ENCODE peak calls at places on chromosomes 5 and 9, in seven cellular contexts. One of them, this sample, is unnamed.
A peak's percentile ranks its signal among the peaks of the same experiment; 100 is the strongest.

GRCh38 chr5:111747336-111747735 is 9.7 kb downstream of the NREP start:
- DNase-seq in KBM-7: no peak
- DNase-seq in kidney: no peak
- DNase-seq in cardiac muscle cell: no peak
- DNase-seq in lower leg skin: no peak
- DNase-seq in GOT3: no peak
- DNase-seq in sciatic nerve: no peak
- DNase-seq in this sample: no peak

GRCh38 chr5:4019841-4020240 is 424.2 kb downstream of the IRX1 start:
- DNase-seq in sciatic nerve: no peak
- DNase-seq in lower leg skin: peak; percentile 19
- DNase-seq in GOT3: no peak
- DNase-seq in kidney: no peak
- DNase-seq in cardiac muscle cell: no peak
- DNase-seq in KBM-7: no peak
- DNase-seq in this sample: no peak

GRCh38 chr5:175590471-175590881 is 67.4 kb upstream of the HRH2 start:
- DNase-seq in kidney: no peak
- DNase-seq in lower leg skin: no peak
- DNase-seq in GOT3: no peak
- DNase-seq in sciatic nerve: no peak
- DNase-seq in KBM-7: peak; percentile 63
- DNase-seq in cardiac muscle cell: no peak
- DNase-seq in this sample: no peak

GRCh38 chr9:132670816-132671371 is 630 bp downstream of the GTF3C4 start:
- DNase-seq in GOT3: no peak
- DNase-seq in cardiac muscle cell: peak; percentile 23
- DNase-seq in kidney: peak; percentile 71
- DNase-seq in KBM-7: peak; percentile 51
- DNase-seq in lower leg skin: peak; percentile 20
- DNase-seq in sciatic nerve: no peak
- DNase-seq in this sample: peak; percentile 42

GRCh38 chr5:76548525-76549229 is 74.5 kb downstream of the F2RL2 start:
- DNase-seq in cardiac muscle cell: no peak
- DNase-seq in kidney: no peak
- DNase-seq in KBM-7: no peak
- DNase-seq in GOT3: no peak
- DNase-seq in sciatic nerve: no peak
- DNase-seq in lower leg skin: no peak
- DNase-seq in this sample: no peak

GRCh38 chr5:172385661-172386187 is 68.6 kb downstream of the SH3PXD2B start:
- DNase-seq in sciatic nerve: no peak
- DNase-seq in KBM-7: no peak
- DNase-seq in kidney: no peak
- DNase-seq in lower leg skin: no peak
- DNase-seq in GOT3: no peak
- DNase-seq in cardiac muscle cell: no peak
- DNase-seq in this sample: no peak

GRCh38 chr9:110217656-110218099 is 9.7 kb upstream of the C9orf152 start:
- DNase-seq in cardiac muscle cell: peak; percentile 45
- DNase-seq in sciatic nerve: no peak
- DNase-seq in KBM-7: peak; percentile 70
- DNase-seq in GOT3: no peak
- DNase-seq in kidney: no peak
- DNase-seq in lower leg skin: no peak
- DNase-seq in this sample: no peak

GRCh38 chr9:68750786-68751185 is 45.7 kb downstream of the PIP5K1B start:
- DNase-seq in sciatic nerve: no peak
- DNase-seq in cardiac muscle cell: no peak
- DNase-seq in lower leg skin: no peak
- DNase-seq in KBM-7: no peak
- DNase-seq in kidney: no peak
- DNase-seq in GOT3: no peak
- DNase-seq in this sample: no peak

GRCh38 chr5:42648036-42648435 is 108.6 kb upstream of the CCDC152 start:
- DNase-seq in kidney: no peak
- DNase-seq in lower leg skin: no peak
- DNase-seq in KBM-7: no peak
- DNase-seq in GOT3: no peak
- DNase-seq in cardiac muscle cell: no peak
- DNase-seq in sciatic nerve: no peak
- DNase-seq in this sample: no peak

GRCh38 chr9:16344343-16344742 is 526.1 kb downstream of the BNC2 start:
- DNase-seq in sciatic nerve: no peak
- DNase-seq in kidney: no peak
- DNase-seq in lower leg skin: no peak
- DNase-seq in KBM-7: no peak
- DNase-seq in GOT3: no peak
- DNase-seq in cardiac muscle cell: no peak
- DNase-seq in this sample: no peak